ENCODE peak calls at places on chromosomes 11 and 22, in ten cellular contexts. B is right lobe of liver, C is upper lobe of left lung, Z is A549, E is adrenal gland, N is esophagus squamous epithelium, I is gastrocnemius medialis, O is transverse colon, W is Peyer's patch, V is HCT116. K is an unnamed sample.

GRCh38 chr11:70610561-70610960 is 212.2 kb downstream of the CTTN start:
- DNase-seq in B (no peak), C (no peak), Z (no peak), E (no peak), N (no peak), I (no peak), O (no peak), W (no peak), V (no peak), K (peak)

GRCh38 chr11:34269031-34269430 is 88.8 kb downstream of the ABTB2 start:
- DNase-seq in B (no peak), C (no peak), Z (no peak), E (no peak), N (no peak), I (no peak), O (no peak), W (no peak), V (no peak), K (no peak)

GRCh38 chr11:92784313-92784712 is 185.1 kb upstream of the MTNR1B start:
- DNase-seq in B (no peak), C (no peak), Z (no peak), E (no peak), N (no peak), I (no peak), O (no peak), W (no peak), V (no peak), K (no peak)

GRCh38 chr11:101049813-101050212 is 79.8 kb downstream of the PGR start:
- DNase-seq in B (no peak), C (no peak), Z (no peak), E (no peak), N (no peak), I (no peak), O (no peak), W (no peak), V (no peak), K (no peak)

GRCh38 chr11:113198907-113199660 is 115.3 kb upstream of the TTC12 start:
- DNase-seq in B (no peak), C (no peak), Z (peak), E (no peak), N (no peak), I (no peak), O (no peak), W (no peak), V (no peak), K (no peak)

GRCh38 chr11:122706261-122706660 is 50.7 kb downstream of the UBASH3B start:
- DNase-seq in B (no peak), C (no peak), Z (peak), E (no peak), N (no peak), I (no peak), O (no peak), W (no peak), V (no peak), K (no peak)

GRCh38 chr11:13110929-13111812 is 102.1 kb downstream of the RASSF10 start:
- DNase-seq in B (no peak), C (no peak), Z (peak), E (no peak), N (no peak), I (no peak), O (no peak), W (no peak), V (no peak), K (no peak)

GRCh38 chr11:118622376-118623290 is 15.2 kb downstream of the PHLDB1 start:
- DNase-seq in B (no peak), C (peak), Z (peak), E (peak), N (no peak), I (peak), O (no peak), W (no peak), V (peak), K (peak)

GRCh38 chr22:37212174-37212906 is at the start of gene SSTR3:
- DNase-seq in B (no peak), C (no peak), Z (no peak), E (no peak), N (no peak), I (no peak), O (no peak), W (peak), V (no peak), K (peak)

GRCh38 chr11:35927730-35928129 is 16.1 kb upstream of the LDLRAD3 start:
- DNase-seq in B (peak), C (peak), Z (peak), E (peak), N (peak), I (peak), O (peak), W (peak), V (no peak), K (peak)

GRCh38 chr11:31809857-31810778 is 1.0 kb downstream of the PAX6 start:
- DNase-seq in B (no peak), C (no peak), Z (peak), E (no peak), N (no peak), I (no peak), O (no peak), W (no peak), V (no peak), K (no peak)

GRCh38 chr11:125063429-125064043 is 431 bp downstream of the SLC37A2 start:
- DNase-seq in B (no peak), C (no peak), Z (no peak), E (peak), N (no peak), I (no peak), O (no peak), W (peak), V (no peak), K (no peak)

GRCh38 chr11:55942785-55943392 is 6.7 kb upstream of the OR5I1 start:
- DNase-seq in B (no peak), C (no peak), Z (peak), E (no peak), N (no peak), I (no peak), O (no peak), W (no peak), V (peak), K (no peak)

GRCh38 chr11:119729581-119730346 is 764 bp upstream of the NECTIN1 start:
- DNase-seq in B (peak), C (peak), Z (peak), E (peak), N (no peak), I (no peak), O (peak), W (peak), V (peak), K (peak)

GRCh38 chr11:7031346-7031957 is 11.2 kb downstream of the NLRP14 start:
- DNase-seq in B (peak), C (no peak), Z (no peak), E (no peak), N (no peak), I (no peak), O (peak), W (no peak), V (no peak), K (no peak)
- H3K27ac ChIP-seq in B (no peak), C (no peak), Z (no peak), E (no peak), N (no peak), I (no peak), O (no peak), W (no peak), V (no peak), K (no peak)

DNA sequence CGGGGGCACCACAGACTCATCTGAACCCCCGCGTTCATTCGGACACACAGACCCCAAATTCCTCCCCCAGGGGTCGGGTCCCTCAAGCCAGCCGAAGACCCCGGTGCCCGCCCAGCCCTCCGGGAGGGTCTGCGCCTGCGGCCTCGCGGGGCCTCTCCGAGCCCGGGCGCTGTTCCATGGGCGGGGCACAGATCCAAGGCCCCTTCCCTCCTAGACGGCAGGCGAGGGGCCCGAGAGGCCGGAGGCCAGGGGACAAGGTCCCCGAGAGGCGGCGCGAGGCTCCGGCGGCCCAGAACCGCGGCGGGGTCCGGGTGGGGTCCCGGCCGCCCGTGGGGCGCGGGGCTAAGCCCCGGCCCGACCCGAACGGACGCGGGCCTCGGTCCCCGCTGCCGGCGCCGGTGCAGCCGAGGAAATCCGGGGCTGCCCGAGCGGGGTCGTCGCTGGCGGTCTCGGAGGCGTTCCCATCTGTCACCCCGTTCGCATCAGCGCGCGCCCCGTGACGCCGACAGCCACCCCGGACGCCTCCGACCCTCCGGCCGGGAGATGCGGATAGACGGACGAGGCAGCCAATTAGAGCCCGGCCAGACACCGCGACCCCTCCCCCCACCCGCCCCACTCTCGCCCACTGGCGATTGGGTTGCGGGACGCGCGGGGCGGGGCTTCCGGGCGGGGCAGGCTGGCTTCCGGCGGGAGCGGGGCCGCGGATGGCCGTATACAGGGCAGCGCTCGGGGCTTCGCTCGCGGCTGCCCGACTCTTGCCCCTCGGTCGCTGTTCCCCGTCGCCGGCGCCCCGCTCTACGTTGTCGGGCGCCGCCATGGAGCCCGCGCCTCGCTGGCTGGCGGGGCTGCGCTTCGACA is at the start of gene SELENOO:
- DNase-seq in B (peak), C (peak), Z (peak), E (peak), N (peak), I (peak), O (peak), W (peak), V (peak), K (peak)
- TF ChIP-seq POLR2A in B (peak), C (peak), Z (peak), E (peak), N (peak), I (peak), O (peak), W (peak), V (peak), K (peak)

GRCh38 chr11:45920531-45921477 is 1.7 kb upstream of the LARGE2 start:
- DNase-seq in B (no peak), C (no peak), Z (no peak), E (no peak), N (no peak), I (no peak), O (no peak), W (no peak), V (no peak), K (no peak)

GRCh38 chr11:45921561-45922424 is 663 bp upstream of the LARGE2 start:
- DNase-seq in B (peak), C (peak), Z (no peak), E (peak), N (no peak), I (no peak), O (peak), W (peak), V (no peak), K (peak)

GRCh38 chr11:45924036-45924915 is 1.8 kb downstream of the LARGE2 start:
- DNase-seq in B (no peak), C (no peak), Z (no peak), E (peak), N (no peak), I (no peak), O (peak), W (peak), V (no peak), K (peak)

GRCh38 chr11:45924927-45925326 is 2.5 kb downstream of the LARGE2 start:
- DNase-seq in B (no peak), C (no peak), Z (no peak), E (no peak), N (no peak), I (no peak), O (no peak), W (peak), V (no peak), K (no peak)

GRCh38 chr11:45922425-45923082 is at the start of gene LARGE2:
- DNase-seq in B (no peak), C (peak), Z (no peak), E (peak), N (no peak), I (no peak), O (peak), W (no peak), V (no peak), K (peak)
- H3K4me3 ChIP-seq in B (peak), C (peak), Z (peak), E (no peak), N (peak), I (no peak), O (peak), W (peak), V (peak), K (peak)

GRCh38 chr11:5686426-5686825 is 1.6 kb upstream of the TRIM5 start:
- DNase-seq in B (no peak), C (no peak), Z (no peak), E (no peak), N (no peak), I (no peak), O (no peak), W (no peak), V (no peak), K (no peak)

GRCh38 chr11:5689551-5689983 is at the start of gene TRIM22:
- DNase-seq in B (no peak), C (peak), Z (no peak), E (no peak), N (no peak), I (peak), O (peak), W (peak), V (no peak), K (peak)

GRCh38 chr11:5690736-5691135 is 1.1 kb downstream of the TRIM22 start:
- DNase-seq in B (no peak), C (no peak), Z (no peak), E (no peak), N (no peak), I (no peak), O (no peak), W (no peak), V (no peak), K (peak)

GRCh38 chr11:5690216-5690615 is 626 bp downstream of the TRIM22 start:
- DNase-seq in B (no peak), C (peak), Z (no peak), E (no peak), N (no peak), I (no peak), O (no peak), W (no peak), V (no peak), K (peak)

DNA sequence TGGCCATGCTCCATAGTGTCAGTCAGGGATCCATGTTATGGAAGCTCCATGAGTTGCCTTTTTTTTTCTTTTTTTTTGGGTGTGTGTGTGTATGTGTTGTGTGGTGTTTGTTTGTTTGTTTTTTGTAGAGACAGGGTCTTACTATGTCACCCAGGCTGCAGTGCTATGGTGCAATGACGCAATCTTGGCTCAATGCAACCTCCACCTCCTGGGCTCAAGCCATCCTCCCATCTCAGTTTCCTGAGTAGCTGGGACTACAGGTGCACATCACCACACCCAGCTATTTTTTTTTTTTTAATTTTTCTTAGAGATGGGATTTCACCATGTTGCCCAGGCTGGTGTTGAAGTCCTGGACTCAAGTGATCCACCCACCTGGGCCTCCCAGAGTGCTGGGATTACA is 1.1 kb upstream of the TRIM22 start:
- DNase-seq in B (no peak), C (no peak), Z (no peak), E (no peak), N (no peak), I (no peak), O (no peak), W (no peak), V (no peak), K (no peak)
- H3K27ac ChIP-seq in B (no peak), C (peak), Z (no peak), E (no peak), N (peak), I (peak), O (peak), W (peak), V (no peak), K (peak)

GRCh38 chr11:75588067-75588481 is 26.0 kb downstream of the SERPINH1 start:
- DNase-seq in B (peak), C (no peak), Z (no peak), E (no peak), N (no peak), I (no peak), O (no peak), W (peak), V (no peak), K (no peak)

GRCh38 chr11:75582461-75582934 is 20.4 kb downstream of the SERPINH1 start:
- DNase-seq in B (no peak), C (no peak), Z (no peak), E (no peak), N (no peak), I (no peak), O (no peak), W (no peak), V (no peak), K (no peak)

GRCh38 chr11:75582935-75583709 is 21.1 kb downstream of the SERPINH1 start:
- DNase-seq in B (no peak), C (peak), Z (peak), E (peak), N (no peak), I (no peak), O (peak), W (peak), V (no peak), K (peak)

GRCh38 chr11:75585271-75585670 is 23.2 kb downstream of the SERPINH1 start:
- DNase-seq in B (no peak), C (no peak), Z (no peak), E (no peak), N (no peak), I (no peak), O (no peak), W (no peak), V (no peak), K (no peak)

GRCh38 chr11:75583710-75584658 is 21.9 kb downstream of the SERPINH1 start:
- DNase-seq in B (no peak), C (peak), Z (no peak), E (peak), N (no peak), I (no peak), O (peak), W (peak), V (no peak), K (peak)
- TF ChIP-seq POLR2A in B (no peak), C (no peak), Z (no peak), E (peak), N (no peak), I (peak), O (peak), W (no peak), V (no peak), K (peak)

GRCh38 chr22:46073683-46074504 is 76.4 kb upstream of the PPARA start:
- DNase-seq in B (peak), C (peak), Z (no peak), E (no peak), N (no peak), I (no peak), O (peak), W (peak), V (no peak), K (peak)
- H3K4me3 ChIP-seq in B (peak), C (peak), Z (peak), E (peak), N (peak), I (peak), O (peak), W (peak), V (peak), K (peak)

DNA sequence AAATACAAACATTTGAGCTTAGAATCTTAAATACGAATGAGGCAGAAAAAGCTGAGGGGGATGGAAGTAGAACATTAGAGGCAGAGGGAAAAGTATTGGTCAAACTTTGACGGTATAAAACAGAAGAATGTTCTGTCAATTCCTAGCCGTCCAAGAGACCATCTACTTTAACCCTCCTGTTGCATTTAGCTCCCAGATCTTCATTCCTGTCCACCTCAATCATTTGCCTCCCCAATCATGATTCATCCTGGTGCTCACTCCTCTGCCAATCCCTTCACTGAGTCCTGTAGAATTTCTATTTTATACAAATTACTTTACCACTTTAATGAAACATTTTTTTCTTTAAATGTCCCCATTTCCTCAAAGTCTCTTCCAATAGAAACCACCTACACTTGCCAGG is 28.2 kb downstream of the C2CD3 start:
- DNase-seq in B (no peak), C (no peak), Z (no peak), E (no peak), N (no peak), I (no peak), O (no peak), W (no peak), V (no peak), K (no peak)
- H3K27ac ChIP-seq in B (no peak), C (no peak), Z (peak), E (no peak), N (no peak), I (no peak), O (no peak), W (no peak), V (no peak), K (no peak)

DNA sequence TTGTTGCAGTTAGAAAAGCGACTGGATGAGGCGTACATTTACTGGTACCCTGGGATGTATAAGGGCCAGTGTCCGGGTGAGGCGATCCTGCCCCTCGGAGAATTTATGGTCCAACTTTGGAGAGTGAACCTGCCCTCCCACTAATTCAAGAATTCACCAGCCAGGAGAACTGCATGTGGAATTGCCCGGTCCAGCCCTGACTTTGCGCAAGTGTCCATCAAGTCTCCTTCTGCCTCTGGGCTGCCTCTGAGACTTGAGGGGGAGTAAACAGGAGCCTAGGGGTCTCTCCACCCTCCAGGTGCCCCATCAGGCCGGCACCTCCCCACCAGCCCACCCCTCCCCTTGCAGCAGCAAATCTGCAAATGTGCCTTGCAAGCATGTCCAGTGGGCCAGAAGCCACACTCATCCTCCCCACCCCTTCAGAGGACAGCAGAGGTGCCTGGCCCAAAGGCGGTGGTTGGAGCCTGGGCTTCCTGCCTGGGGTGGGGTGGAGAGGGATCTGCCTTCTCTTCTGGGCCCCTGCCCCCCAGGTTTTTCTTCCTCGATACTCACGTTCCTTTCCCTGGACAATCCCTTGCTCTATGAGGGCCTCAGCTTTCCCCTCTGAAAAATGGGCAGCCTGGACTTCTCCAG is 30.8 kb upstream of the SLC35C1 start:
- DNase-seq in B (peak), C (no peak), Z (no peak), E (no peak), N (no peak), I (no peak), O (no peak), W (no peak), V (no peak), K (no peak)
- TF ChIP-seq POLR2A in B (no peak), C (no peak), Z (no peak), E (no peak), N (no peak), I (no peak), O (no peak), W (no peak), V (no peak), K (no peak)

GRCh38 chr11:57457643-57458023 is 2.7 kb upstream of the RTN4RL2 start:
- DNase-seq in B (no peak), C (no peak), Z (no peak), E (no peak), N (no peak), I (no peak), O (no peak), W (no peak), V (no peak), K (no peak)
- H3K4me3 ChIP-seq in B (no peak), C (no peak), Z (peak), E (no peak), N (no peak), I (no peak), O (no peak), W (no peak), V (peak), K (no peak)

K was measured in ovary.